ENCODE peak calls at places on chromosomes 5 and 9, in ten cellular contexts. Y is cardiac muscle cell; Q is hepatocyte; G is AG04450; I is CD8-positive, alpha-beta T cell; O is GM23248; A is uterus; Z is psoas muscle; U is IMR-90; N is heart right ventricle. B is an unnamed sample. For H3K27me3, the result is how much of the 10 kb centered on the place peaks cover.

GRCh38 chr5:7779019-7779662 is 71.8 kb downstream of the CFAP90 start:
- DNase-seq in A (no peak), N (no peak), Y (no peak), O (no peak), U (no peak), Z (no peak), G (no peak), I (no peak), Q (no peak), B (no peak)

GRCh38 chr9:107425110-107426025 is 64.2 kb downstream of the KLF4 start:
- DNase-seq in O (peak), Z (peak), Y (peak), Q (peak), N (peak), U (peak), I (peak), G (no peak), A (peak), B (peak)

GRCh38 chr9:91800473-91800872 is 149.6 kb downstream of the ROR2 start:
- DNase-seq in G (no peak), Y (no peak), Q (peak), N (no peak), O (no peak), A (no peak), U (no peak), I (no peak), Z (no peak), B (no peak)

GRCh38 chr9:75185585-75186170 is 97.4 kb downstream of the OSTF1 start:
- DNase-seq in O (peak), Q (peak), I (peak), U (no peak), Z (no peak), G (no peak), Y (peak), A (no peak), N (no peak), B (no peak)

GRCh38 chr5:30392897-30393296 is 800.6 kb upstream of the CDH6 start:
- DNase-seq in A (no peak), N (no peak), O (no peak), Z (no peak), I (no peak), Q (peak), G (no peak), Y (no peak), U (no peak), B (no peak)

GRCh38 chr9:29875522-29875921 is 2302.2 kb upstream of the C9orf72 start:
- DNase-seq in I (no peak), O (no peak), N (no peak), G (no peak), Z (no peak), A (no peak), U (no peak), Y (no peak), Q (no peak), B (no peak)

GRCh38 chr5:85000671-85001070 is 616.0 kb upstream of the EDIL3 start:
- DNase-seq in N (no peak), Y (peak), G (no peak), Z (no peak), A (no peak), I (no peak), O (no peak), Q (no peak), U (peak), B (no peak)

GRCh38 chr9:114108016-114108833 is 9.1 kb upstream of the KIF12 start:
- DNase-seq in A (peak), I (peak), Y (peak), N (peak), O (peak), Z (peak), Q (peak), G (peak), U (peak), B (peak)

GRCh38 chr5:77394064-77394716 is 97.9 kb downstream of the WDR41 start:
- DNase-seq in Q (peak), O (no peak), U (no peak), I (no peak), Z (no peak), Y (no peak), N (no peak), G (no peak), A (no peak), B (no peak)

GRCh38 chr5:100600289-100600994 is 65.3 kb downstream of the FAM174A start:
- DNase-seq in N (no peak), Z (no peak), G (no peak), A (no peak), I (no peak), Q (no peak), O (no peak), Y (no peak), U (no peak), B (no peak)

GRCh38 chr5:87195104-87195581 is 72.5 kb upstream of the RASA1 start:
- DNase-seq in O (peak), Y (peak), G (peak), N (no peak), Z (no peak), I (no peak), A (no peak), Q (no peak), U (peak), B (no peak)

GRCh38 chr5:38638656-38639055 is 82.2 kb upstream of the LIFR start:
- DNase-seq in G (no peak), O (no peak), Z (no peak), Y (no peak), N (no peak), Q (no peak), I (no peak), A (no peak), U (no peak), B (no peak)

GRCh38 chr5:38642194-38642987 is 85.9 kb upstream of the LIFR start:
- DNase-seq in A (no peak), Z (no peak), O (no peak), Q (no peak), Y (no peak), U (no peak), N (no peak), I (no peak), G (no peak), B (no peak)

GRCh38 chr5:38641003-38641402 is 84.6 kb upstream of the LIFR start:
- DNase-seq in Q (no peak), U (no peak), N (no peak), Z (no peak), O (no peak), I (no peak), G (no peak), Y (peak), A (no peak), B (no peak)

GRCh38 chr5:38639377-38640011 is 83.0 kb upstream of the LIFR start:
- DNase-seq in I (no peak), Y (no peak), A (no peak), Q (no peak), Z (no peak), G (no peak), N (no peak), U (no peak), O (no peak), B (no peak)

GRCh38 chr5:38640012-38640395 is 83.6 kb upstream of the LIFR start:
- DNase-seq in N (no peak), I (no peak), U (peak), Z (no peak), Y (peak), Q (peak), A (no peak), O (no peak), G (no peak), B (no peak)
- H3K27ac ChIP-seq in N (no peak), I (no peak), U (no peak), Z (no peak), Y (no peak), Q (peak), A (no peak), O (no peak), G (no peak), B (no peak)

GRCh38 chr5:2471152-2471879 is 280.2 kb downstream of the IRX2 start:
- DNase-seq in U (no peak), N (no peak), A (no peak), I (no peak), G (no peak), Y (no peak), O (no peak), Q (no peak), Z (no peak), B (no peak)

GRCh38 chr5:2475902-2476301 is 275.6 kb downstream of the IRX2 start:
- DNase-seq in G (no peak), I (no peak), N (no peak), Q (no peak), O (no peak), Y (no peak), U (no peak), A (no peak), Z (no peak), B (no peak)
- H3K27me3 ChIP-seq in G (under half), I (under half), N (under half), Q (under half), O (under half), Y (under half), U (under half), A (under half), Z (under half), B (under half)

DNA sequence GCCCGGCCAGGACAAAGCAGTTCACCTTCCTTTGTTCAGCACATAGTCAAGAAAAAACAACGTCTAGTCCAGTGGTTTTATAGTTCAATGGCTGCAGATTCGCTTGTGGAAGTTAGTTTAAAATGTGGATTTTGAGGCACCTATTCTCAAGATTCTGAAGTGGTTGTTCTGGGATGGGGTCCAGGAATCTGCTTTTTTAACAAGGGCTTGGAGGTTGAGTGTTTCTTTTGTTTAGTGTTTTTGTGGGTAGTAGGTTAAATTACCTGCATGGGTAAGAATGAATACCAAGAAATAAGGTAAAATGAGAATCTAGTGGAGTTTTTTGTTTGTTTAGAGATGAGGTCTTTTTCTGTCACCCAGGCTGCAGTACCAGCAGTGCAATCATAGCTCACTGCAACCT is 28.4 kb upstream of the NADK2 start:
- DNase-seq in A (no peak), N (no peak), Y (no peak), O (no peak), Q (no peak), Z (no peak), U (no peak), G (no peak), I (no peak), B (no peak)
- H3K27ac ChIP-seq in A (no peak), N (no peak), Y (no peak), O (no peak), Q (peak), Z (no peak), U (no peak), G (no peak), I (no peak), B (no peak)

DNA sequence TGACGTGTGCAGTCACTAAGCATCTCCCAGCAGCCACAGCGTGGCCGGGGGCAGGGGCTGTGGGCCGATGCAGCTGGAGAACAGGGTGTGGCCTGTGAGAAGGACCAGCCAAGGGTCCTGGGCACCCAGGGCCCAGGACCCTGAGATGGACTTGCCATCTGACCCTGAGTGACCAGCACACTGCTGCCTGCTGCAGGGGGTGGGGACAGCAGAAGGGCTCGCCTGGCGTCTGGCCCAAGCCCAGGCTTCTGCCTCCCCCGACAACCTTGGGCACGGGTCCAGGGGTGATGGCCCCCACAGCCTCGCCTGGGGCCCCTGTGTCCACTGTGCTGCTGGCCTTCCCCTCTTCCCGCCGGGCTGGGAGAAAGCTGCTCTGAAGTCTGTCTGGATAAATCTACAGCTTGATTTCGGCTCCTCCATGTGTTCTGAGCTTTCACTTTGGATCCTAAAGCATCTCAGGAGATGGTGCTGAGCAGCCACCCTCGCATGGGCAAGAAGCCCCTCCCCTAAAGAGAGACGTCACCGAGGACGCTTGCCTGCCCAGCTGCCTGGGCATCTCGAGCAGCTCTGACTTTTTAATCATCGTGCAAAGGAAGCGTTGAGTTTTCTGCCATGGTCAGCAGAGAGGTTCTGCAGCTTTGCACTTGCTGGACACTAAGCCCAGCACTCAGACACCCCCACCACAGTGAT is 5.6 kb downstream of the KCNT1 start:
- DNase-seq in Y (no peak), A (no peak), Q (no peak), U (no peak), G (no peak), I (no peak), O (no peak), N (no peak), Z (no peak), B (no peak)
- H3K27me3 ChIP-seq in Y (half or more), A (under half), Q (under half), U (under half), G (under half), I (under half), O (under half), N (under half), Z (under half), B (under half)

GRCh38 chr9:134187821-134188420 is 23.6 kb upstream of the RNU6ATAC start:
- DNase-seq in Y (no peak), G (no peak), Q (no peak), U (no peak), A (no peak), N (no peak), Z (peak), I (no peak), O (no peak), B (no peak)

GRCh38 chr9:134188421-134189166 is 24.2 kb upstream of the RNU6ATAC start:
- DNase-seq in U (no peak), Y (peak), Z (peak), I (no peak), Q (no peak), G (no peak), N (no peak), O (peak), A (no peak), B (peak)

GRCh38 chr9:134185536-134186011 is 21.2 kb upstream of the RNU6ATAC start:
- DNase-seq in Y (no peak), Q (no peak), U (no peak), G (no peak), N (no peak), A (no peak), O (no peak), I (no peak), Z (no peak), B (no peak)

GRCh38 chr9:134187110-134187531 is 22.8 kb upstream of the RNU6ATAC start:
- DNase-seq in G (no peak), I (no peak), A (no peak), Z (peak), U (no peak), O (no peak), Y (no peak), N (no peak), Q (no peak), B (peak)

DNA sequence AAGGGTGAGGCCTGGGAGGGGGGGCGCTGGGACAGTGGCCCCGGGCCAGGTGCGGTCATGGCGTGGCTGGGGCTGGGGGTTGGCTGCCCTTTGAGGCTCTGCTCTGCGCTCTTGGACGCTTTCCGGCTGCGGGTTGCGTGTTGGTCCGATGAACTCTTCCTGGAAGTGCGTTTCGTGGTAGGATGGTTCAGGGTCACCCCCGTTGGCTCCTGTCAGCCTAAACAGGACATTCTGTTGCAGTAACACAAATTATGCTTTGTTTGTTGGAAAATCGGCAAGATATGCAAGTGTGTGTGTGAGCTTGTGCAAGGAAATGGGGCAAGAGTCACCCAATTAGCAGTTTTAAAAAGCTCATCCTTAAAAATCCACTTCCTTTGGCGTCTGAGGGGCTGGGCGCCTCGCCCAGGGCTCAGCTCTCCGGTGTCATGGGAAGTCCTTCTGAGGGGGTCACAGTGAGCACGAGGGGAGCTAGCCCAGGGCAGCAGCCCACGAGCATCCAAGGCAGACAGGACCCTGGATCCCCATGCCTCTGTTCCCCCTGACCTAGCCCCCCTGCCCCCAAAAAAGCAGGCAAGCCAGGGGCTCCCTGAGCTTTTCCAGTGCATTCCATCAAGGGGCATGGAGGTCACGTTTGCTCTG is 22.2 kb upstream of the RNU6ATAC start:
- DNase-seq in G (no peak), N (no peak), I (no peak), Y (no peak), O (no peak), U (no peak), Q (no peak), Z (peak), A (no peak), B (no peak)
- H3K27ac ChIP-seq in G (no peak), N (no peak), I (no peak), Y (no peak), O (no peak), U (no peak), Q (no peak), Z (no peak), A (no peak), B (no peak)

GRCh38 chr5:169706070-169706469 is 69.0 kb downstream of the DOCK2 start:
- DNase-seq in A (no peak), O (no peak), Z (no peak), U (no peak), I (no peak), Y (no peak), G (no peak), Q (peak), N (no peak), B (no peak)
- H3K27me3 ChIP-seq in A (under half), O (under half), Z (under half), U (under half), I (under half), Y (under half), G (under half), Q (under half), N (under half), B (under half)